ENCODE peak calls at places on chromosome 6, in four cellular contexts. E, K, T and L are unnamed samples.

GRCh38 chr6:27591660-27592059 is 118.8 kb upstream of the ZNF184 start:
- DNase-seq in E (peak; percentile 72), K (peak; percentile 54), T (no peak), L (peak; percentile 74)

GRCh38 chr6:151199976-151200375 is 39.8 kb upstream of the AKAP12 start:
- DNase-seq in E (no peak), K (no peak), T (no peak), L (no peak)

GRCh38 chr6:21769405-21769851 is 175.9 kb downstream of the SOX4 start:
- DNase-seq in E (no peak), K (no peak), T (no peak), L (no peak)

GRCh38 chr6:11535801-11536230 is 1.7 kb upstream of the TMEM170B start:
- DNase-seq in E (peak; percentile 39), K (no peak), T (no peak), L (no peak)

GRCh38 chr6:8337147-8337546 is 98.2 kb downstream of the SLC35B3 start:
- DNase-seq in E (no peak), K (no peak), T (no peak), L (no peak)

GRCh38 chr6:153059757-153060156 is 57.2 kb upstream of the MTRF1L start:
- DNase-seq in E (peak; percentile 7), K (no peak), T (no peak), L (no peak)

GRCh38 chr6:150112233-150112632 is 30.6 kb upstream of the PPP1R14C start:
- DNase-seq in E (no peak), K (no peak), T (no peak), L (no peak)

GRCh38 chr6:31717499-31718222 is 2.5 kb downstream of the LY6G6D start:
- DNase-seq in E (peak; percentile 74), K (peak; percentile 90), T (no peak), L (no peak)

GRCh38 chr6:10033223-10033829 is 381.5 kb downstream of the TFAP2A start:
- DNase-seq in E (peak; percentile 53), K (no peak), T (no peak), L (peak; percentile 54)

DNA sequence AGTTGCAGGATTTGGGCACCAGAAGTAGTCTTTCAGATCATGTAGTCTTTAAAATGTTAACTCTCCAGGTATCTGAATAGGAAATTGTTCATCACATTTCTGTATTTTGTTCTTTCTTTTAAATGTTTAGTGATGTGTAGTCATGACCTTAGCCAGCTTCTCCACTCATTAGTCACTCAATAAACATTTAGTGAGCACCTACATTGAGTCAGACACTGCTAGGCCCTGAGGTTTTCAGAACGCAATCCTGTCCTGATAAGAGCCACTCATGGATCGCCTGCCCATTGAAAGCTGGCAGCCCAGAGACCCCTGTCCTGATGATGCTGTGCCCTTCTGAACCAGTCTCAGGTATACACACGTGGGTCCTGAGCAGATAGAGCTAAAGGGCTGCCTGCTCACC is 163.4 kb upstream of the HEY2 start:
- DNase-seq in E (no peak), K (no peak), T (no peak), L (no peak)
- TF ChIP-seq POLR2AphosphoS2 in E (no peak), K (no peak), T (no peak), L (no peak)

DNA sequence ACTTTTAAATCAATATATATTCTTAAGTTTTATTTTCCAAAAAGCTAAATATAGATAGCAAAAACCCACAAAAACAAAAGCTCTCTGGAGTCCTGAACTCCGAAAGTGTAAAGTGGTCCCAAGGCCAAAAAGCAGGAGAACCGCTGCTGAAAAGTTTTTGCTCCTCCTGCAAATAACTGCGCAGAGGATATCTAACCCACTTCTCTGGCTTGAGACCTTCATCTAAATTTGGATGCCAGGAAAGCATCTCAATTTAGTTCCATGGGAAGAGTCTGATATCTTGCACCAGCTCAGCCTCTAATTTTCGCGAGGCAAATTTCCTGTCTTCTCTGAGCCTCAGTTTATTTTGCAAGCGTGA is 517 bp downstream of the MRPS10 start:
- DNase-seq in E (no peak), K (peak; percentile 50), T (no peak), L (no peak)
- TF ChIP-seq HDAC2 in E (no peak), K (no peak), T (no peak), L (no peak)

GRCh38 chr6:106181664-106182418 is 95.7 kb downstream of the PRDM1 start:
- DNase-seq in E (no peak), K (no peak), T (peak; percentile 40), L (no peak)

GRCh38 chr6:106173480-106173879 is 87.3 kb downstream of the PRDM1 start:
- DNase-seq in E (no peak), K (no peak), T (no peak), L (no peak)

GRCh38 chr6:106178900-106179299 is 92.8 kb downstream of the PRDM1 start:
- DNase-seq in E (no peak), K (no peak), T (no peak), L (no peak)

GRCh38 chr6:106180208-106180607 is 94.1 kb downstream of the PRDM1 start:
- DNase-seq in E (no peak), K (no peak), T (no peak), L (no peak)

GRCh38 chr6:106177786-106178185 is 91.7 kb downstream of the PRDM1 start:
- DNase-seq in E (no peak), K (no peak), T (no peak), L (no peak)
- TF ChIP-seq POLR2AphosphoS2 in E (no peak), K (no peak), T (no peak), L (no peak)

DNA sequence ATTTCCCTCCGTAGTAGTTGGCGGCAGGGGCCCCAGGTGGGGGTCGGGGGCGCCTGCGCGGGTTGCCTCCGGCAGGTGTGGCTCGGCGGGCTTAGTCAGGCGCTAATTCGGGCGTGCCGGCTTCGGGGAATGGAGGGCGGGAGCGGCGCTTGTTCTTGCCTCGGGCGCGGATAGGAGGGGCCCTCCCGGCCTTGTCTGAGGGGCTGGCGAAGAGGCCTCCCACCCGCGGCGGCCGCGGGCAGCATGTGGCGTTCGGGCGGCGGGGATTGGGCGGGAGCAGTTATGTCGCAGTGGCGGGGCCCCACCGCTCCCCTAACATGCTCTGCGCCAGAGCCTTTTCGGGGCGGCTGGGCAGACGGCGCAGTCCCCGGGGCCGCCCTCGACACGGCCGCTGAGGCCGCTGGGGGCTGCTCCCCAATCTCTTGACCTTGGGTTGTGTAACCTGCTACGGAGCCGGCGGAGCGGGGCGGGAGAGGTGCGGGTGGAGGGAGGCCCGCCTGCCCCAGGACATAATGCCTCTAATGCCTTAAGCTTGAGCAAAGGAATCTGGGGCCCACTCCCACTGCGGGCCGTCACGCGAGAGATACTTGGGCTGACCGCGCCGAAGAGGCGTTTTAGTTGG is 1.1 kb downstream of the AMD1 start:
- DNase-seq in E (no peak), K (peak; percentile 70), T (no peak), L (peak; percentile 29)
- TF ChIP-seq HDAC2 in E (no peak), K (no peak), T (no peak), L (no peak)

DNA sequence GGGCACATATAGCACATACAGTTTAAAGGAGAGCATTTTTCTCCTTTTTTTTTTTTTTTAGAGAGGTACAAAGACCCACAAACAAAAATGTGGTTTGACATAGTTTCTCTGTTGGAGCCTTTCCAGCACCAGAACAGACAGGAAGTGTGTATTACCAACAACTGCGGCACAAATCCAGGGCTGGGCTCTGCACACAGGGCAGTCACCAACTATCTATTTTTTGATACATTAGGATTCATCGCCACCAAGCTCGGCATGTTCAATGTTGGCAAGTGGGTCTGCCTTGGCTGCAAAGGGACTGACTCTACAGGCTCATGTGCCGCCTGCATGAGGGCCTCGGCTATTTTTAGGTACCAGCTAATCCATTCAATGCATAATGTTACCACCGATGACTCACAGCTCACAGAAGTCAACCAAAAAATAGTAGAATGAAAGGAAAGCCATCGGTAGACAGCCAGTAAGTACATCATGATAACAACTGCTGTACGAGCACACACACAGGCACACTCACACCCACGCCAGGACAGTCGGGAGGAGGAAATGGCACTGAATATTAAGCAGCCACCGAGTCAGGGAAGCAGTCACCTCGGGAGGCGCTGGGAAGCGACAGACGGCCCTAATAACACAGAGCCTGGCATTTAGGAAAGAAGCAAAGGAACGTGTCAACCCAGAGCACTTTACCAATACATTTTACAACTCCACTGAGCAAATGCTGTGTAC is 81.6 kb downstream of the GMPR start:
- DNase-seq in E (no peak), K (peak; percentile 58), T (peak; percentile 59), L (no peak)
- TF ChIP-seq POLR2AphosphoS2 in E (no peak), K (no peak), T (no peak), L (no peak)

GRCh38 chr6:56765494-56765893 is 122.8 kb upstream of the DST start:
- DNase-seq in E (no peak), K (no peak), T (no peak), L (no peak)

GRCh38 chr6:56766139-56766805 is 123.6 kb upstream of the DST start:
- DNase-seq in E (no peak), K (no peak), T (no peak), L (no peak)

GRCh38 chr6:56760842-56761241 is 118.2 kb upstream of the DST start:
- DNase-seq in E (no peak), K (no peak), T (no peak), L (no peak)

GRCh38 chr6:56766806-56767178 is 124.1 kb upstream of the DST start:
- DNase-seq in E (no peak), K (no peak), T (peak; percentile 92), L (no peak)

GRCh38 chr6:56764081-56764566 is 121.4 kb upstream of the DST start:
- DNase-seq in E (peak; percentile 69), K (peak; percentile 7), T (peak; percentile 84), L (peak; percentile 60)
- TF ChIP-seq HDAC2 in E (no peak), K (no peak), T (no peak), L (no peak)